ENCODE peak calls at places on chromosomes 7 and 10, in four cellular contexts. T is nephron progenitor cell, P is psoas muscle, W is ovary. K is an unnamed sample.

GRCh38 chr7:102445674-102446071 is 12.3 kb downstream of the ORAI2 start:
- DNase-seq in T (no peak), P (no peak), W (no peak), K (no peak)

GRCh38 chr10:82914655-82915136 is 1039.7 kb downstream of the NRG3 start:
- DNase-seq in T (no peak), P (no peak), W (no peak), K (no peak)

GRCh38 chr7:66957595-66958290 is 36.7 kb downstream of the TMEM248 start:
- DNase-seq in T (no peak), P (no peak), W (no peak), K (no peak)

GRCh38 chr7:98399462-98399861 is 1.4 kb downstream of the BAIAP2L1 start:
- DNase-seq in T (no peak), P (no peak), W (no peak), K (no peak)

GRCh38 chr7:73431041-73431835 is 2.3 kb upstream of the FZD9 start:
- DNase-seq in T (no peak), P (no peak), W (no peak), K (no peak)

GRCh38 chr10:62414359-62414758 is 40.2 kb downstream of the ZNF365 start:
- DNase-seq in T (no peak), P (no peak), W (no peak), K (no peak)

GRCh38 chr10:62594093-62594520 is 210.4 kb upstream of the ADO start:
- DNase-seq in T (peak), P (peak), W (peak), K (peak)

GRCh38 chr10:96673318-96674099 is 46.8 kb downstream of the PIK3AP1 start:
- DNase-seq in T (peak), P (no peak), W (peak), K (no peak)

GRCh38 chr7:99762680-99763327 is 21.2 kb downstream of the CYP3A4 start:
- DNase-seq in T (no peak), P (peak), W (peak), K (no peak)

GRCh38 chr10:34299105-34299611 is 515.9 kb downstream of the PARD3 start:
- DNase-seq in T (no peak), P (no peak), W (no peak), K (no peak)

GRCh38 chr10:103693070-103693811 is 162.1 kb downstream of the SH3PXD2A start:
- DNase-seq in T (peak), P (no peak), W (no peak), K (no peak)

GRCh38 chr7:65746398-65746669 is 126.5 kb upstream of the VKORC1L1 start:
- DNase-seq in T (no peak), P (no peak), W (no peak), K (no peak)

GRCh38 chr10:74231375-74231774 is 80.4 kb downstream of the ADK start:
- DNase-seq in T (no peak), P (no peak), W (no peak), K (no peak)

GRCh38 chr7:86190347-86190746 is 453.4 kb upstream of the GRM3 start:
- DNase-seq in T (no peak), P (no peak), W (no peak), K (no peak)

GRCh38 chr10:113094114-113094486 is 144.1 kb downstream of the TCF7L2 start:
- DNase-seq in T (no peak), P (no peak), W (no peak), K (no peak)

GRCh38 chr10:82643601-82644000 is 768.6 kb downstream of the NRG3 start:
- DNase-seq in T (no peak), P (no peak), W (no peak), K (no peak)

GRCh38 chr7:22333680-22334141 is 23.2 kb downstream of the RAPGEF5 start:
- DNase-seq in T (no peak), P (no peak), W (no peak), K (no peak)

GRCh38 chr7:113784317-113784716 is 134.5 kb downstream of the PPP1R3A start:
- DNase-seq in T (no peak), P (no peak), W (no peak), K (no peak)

GRCh38 chr10:132485391-132485790 is 52.2 kb upstream of the INPP5A start:
- DNase-seq in T (no peak), P (no peak), W (no peak), K (no peak)

GRCh38 chr7:113891828-113892227 is 27.0 kb downstream of the PPP1R3A start:
- DNase-seq in T (no peak), P (no peak), W (no peak), K (no peak)

GRCh38 chr10:19749185-19749729 is 67.0 kb upstream of the PLXDC2 start:
- DNase-seq in T (no peak), P (no peak), W (no peak), K (no peak)

GRCh38 chr10:31581741-31582323 is 262.8 kb downstream of the ZEB1 start:
- DNase-seq in T (no peak), P (no peak), W (no peak), K (no peak)

GRCh38 chr10:31582365-31583052 is 263.5 kb downstream of the ZEB1 start:
- DNase-seq in T (no peak), P (no peak), W (no peak), K (no peak)

GRCh38 chr10:31584789-31585406 is 265.9 kb downstream of the ZEB1 start:
- DNase-seq in T (no peak), P (no peak), W (no peak), K (no peak)

GRCh38 chr10:31583358-31583757 is 264.3 kb downstream of the ZEB1 start:
- DNase-seq in T (no peak), P (no peak), W (no peak), K (no peak)

DNA sequence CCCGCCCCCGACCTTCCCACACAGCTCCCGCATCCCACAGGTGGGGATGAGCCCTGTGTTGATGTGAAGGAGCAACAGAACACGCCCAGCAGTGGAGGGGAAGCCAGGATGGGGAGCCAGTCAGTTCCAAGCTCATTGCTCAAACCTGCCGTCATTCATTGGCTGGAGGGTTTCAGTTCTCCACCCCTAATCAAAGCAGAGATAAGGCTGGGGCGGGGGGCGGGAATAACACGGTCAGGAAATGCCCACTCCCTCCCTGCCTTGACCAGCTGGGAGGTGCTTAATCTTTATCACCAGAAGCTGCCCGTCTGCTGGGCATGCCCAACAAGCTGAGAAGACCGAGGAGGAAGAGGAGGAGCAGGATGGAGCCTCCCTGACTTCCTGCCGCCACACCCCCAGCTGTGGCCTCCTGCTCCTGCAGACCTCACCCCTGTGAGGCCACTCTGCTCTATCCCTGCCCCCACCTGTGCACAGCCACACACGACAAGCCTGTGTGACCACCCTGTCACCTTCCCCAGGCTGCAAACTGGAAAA is 265.1 kb downstream of the ZEB1 start:
- DNase-seq in T (no peak), P (no peak), W (no peak), K (no peak)
- TF ChIP-seq CTCF in T (no peak), P (no peak), W (no peak), K (no peak)

GRCh38 chr10:97736902-97737769 is at the start of gene ZFYVE27:
- DNase-seq in T (peak), P (peak), W (peak), K (peak)
- TF ChIP-seq CTCF in T (no peak), P (no peak), W (no peak), K (no peak)

GRCh38 chr10:65360497-65360896 is 1565.3 kb upstream of the LRRTM3 start:
- DNase-seq in T (no peak), P (no peak), W (no peak), K (no peak)

GRCh38 chr10:65355141-65355680 is 1570.6 kb upstream of the LRRTM3 start:
- DNase-seq in T (no peak), P (no peak), W (no peak), K (no peak)

DNA sequence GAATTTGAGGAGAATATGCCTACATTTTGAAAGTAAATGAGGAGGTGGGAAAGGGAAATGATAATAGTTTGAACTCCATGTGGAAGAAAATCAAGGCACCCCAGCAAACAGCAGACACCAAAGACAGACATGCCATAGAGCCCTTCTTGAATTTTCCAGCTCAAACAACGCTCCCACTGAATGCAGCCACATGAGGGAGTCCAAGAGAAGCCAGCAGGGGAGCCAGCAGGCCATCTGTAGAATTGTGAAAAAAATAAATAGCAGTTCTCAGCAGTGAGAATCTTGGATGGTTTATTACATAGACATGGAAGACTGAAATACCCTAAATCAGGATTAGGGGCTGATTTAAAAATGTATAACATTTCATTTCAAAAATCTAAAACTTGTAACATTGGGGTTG is 1567.3 kb upstream of the LRRTM3 start:
- DNase-seq in T (peak), P (no peak), W (no peak), K (no peak)
- TF ChIP-seq CTCF in T (peak), P (no peak), W (no peak), K (peak)

GRCh38 chr7:83077328-83077727 is 85.4 kb downstream of the PCLO start:
- DNase-seq in T (no peak), P (no peak), W (no peak), K (no peak)

DNA sequence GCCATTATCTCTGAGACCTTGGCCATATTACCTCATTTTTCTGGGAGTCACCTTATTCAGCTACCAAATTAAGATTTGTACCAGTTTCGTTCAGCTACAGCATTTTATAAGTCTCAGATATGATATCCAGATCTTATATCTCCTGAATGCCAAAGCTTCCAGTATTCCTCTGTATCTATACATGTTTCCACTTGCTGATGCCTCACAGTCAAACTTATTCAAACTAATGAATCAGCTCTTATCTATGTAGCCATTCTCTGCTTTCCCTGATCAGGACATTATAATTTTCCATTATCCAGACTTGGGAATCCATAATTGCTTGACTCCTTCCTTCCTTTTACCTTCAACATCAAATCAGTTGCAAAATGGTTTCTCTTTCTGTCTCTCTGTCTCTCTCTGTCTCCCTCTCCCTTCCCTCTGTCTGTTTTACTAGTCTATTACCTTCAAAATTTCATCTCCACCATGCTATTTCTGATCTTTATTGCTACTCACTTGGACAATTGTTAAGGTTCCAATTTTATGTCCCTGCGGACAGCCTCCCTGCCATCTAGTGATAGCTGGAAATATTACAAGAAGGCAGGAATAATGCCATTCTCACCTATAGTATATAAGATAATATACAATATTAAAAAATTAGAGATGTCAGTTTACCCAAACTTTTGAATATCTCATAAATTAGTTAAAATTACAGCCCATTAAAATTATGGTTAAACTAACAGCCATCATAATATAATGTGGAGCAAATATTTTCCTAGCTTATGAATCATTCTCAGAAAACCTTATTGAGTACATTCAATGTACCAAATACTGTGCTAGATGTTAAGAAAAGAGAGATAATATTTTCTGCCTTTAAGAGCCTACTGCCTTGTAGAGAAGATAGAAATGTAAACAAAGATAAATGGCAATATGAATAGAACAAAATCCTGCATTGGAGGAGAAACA is 89.8 kb downstream of the PCLO start:
- DNase-seq in T (no peak), P (no peak), W (no peak), K (no peak)
- TF ChIP-seq CTCF in T (no peak), P (no peak), W (no peak), K (peak)

DNA sequence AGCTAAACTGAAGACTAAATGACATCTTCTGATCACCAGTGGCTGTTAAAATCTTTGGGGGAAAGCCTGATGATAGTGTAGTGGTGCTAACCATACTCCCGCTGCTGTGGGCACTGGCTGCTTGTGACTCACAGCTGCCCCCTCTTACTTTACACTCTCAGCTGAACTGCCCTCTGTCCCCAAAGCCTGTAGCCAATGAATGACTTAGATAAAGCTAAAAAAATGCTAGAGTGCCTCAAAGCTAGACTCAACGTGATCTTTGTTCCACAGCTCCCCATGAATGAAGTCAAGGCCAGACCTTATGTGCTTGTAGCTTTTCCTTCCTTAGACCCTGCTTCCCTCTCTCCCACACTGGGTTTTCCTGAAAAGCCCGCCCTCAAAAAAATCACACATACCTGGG is 6.5 kb downstream of the ZC3HAV1L start:
- DNase-seq in T (no peak), P (no peak), W (no peak), K (no peak)
- TF ChIP-seq CTCF in T (no peak), P (no peak), W (no peak), K (no peak)

DNA sequence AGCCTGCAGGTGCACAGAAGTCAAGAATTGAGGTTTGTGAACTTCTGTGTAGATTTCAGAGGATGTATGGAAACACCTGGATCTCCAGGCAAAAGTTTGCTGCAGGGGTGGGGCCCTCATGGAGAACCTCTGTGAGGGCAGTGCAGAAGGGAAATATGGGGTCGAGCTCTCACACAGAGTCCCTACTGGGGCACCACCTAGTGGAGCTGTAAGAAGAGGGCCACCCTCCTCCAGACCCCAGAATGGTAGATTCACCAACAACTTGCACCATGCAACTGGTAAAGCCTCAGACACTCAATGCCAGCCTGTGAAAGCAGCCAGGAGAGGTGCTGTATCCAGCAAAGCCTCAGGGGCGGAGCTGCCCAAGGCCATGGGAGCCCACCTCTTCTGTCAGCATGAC is 205.8 kb downstream of the CCSER2 start:
- DNase-seq in T (no peak), P (no peak), W (no peak), K (no peak)
- TF ChIP-seq CTCF in T (no peak), P (no peak), W (no peak), K (no peak)

DNA sequence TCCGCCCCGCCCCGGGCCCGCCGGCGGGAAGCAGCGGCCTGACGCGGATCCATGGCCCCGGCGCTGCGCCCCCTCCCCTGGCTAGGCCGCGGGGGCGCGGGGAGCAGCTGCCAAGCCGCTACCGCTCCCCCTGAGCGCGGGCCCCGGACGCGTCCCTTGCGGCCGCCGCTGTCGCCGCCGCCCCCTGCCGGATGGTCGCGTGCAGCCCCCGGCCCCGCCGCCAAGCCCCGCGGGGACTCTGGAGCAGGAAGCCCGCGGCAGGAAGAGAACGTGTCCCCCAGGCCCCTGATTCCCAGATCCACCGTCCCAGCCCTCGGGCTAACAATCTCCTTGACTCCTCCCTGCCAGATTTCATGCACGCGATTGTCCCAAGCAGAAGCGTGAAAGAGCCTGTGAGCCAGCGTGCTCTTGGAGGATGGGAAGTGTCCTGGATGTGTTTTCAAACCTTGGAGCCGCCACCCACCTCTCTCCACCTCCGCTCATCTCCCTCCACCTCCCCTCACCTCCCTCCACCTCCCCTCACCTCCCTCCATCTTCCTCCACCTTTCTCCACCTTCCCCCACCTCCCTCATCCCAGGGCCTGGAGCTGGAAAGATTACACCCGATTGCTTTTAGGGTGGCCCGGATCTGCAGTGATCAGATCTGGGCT is 419 bp upstream of the PRTFDC1 start:
- DNase-seq in T (peak), P (peak), W (peak), K (peak)
- TF ChIP-seq CTCF in T (no peak), P (peak), W (no peak), K (peak)

DNA sequence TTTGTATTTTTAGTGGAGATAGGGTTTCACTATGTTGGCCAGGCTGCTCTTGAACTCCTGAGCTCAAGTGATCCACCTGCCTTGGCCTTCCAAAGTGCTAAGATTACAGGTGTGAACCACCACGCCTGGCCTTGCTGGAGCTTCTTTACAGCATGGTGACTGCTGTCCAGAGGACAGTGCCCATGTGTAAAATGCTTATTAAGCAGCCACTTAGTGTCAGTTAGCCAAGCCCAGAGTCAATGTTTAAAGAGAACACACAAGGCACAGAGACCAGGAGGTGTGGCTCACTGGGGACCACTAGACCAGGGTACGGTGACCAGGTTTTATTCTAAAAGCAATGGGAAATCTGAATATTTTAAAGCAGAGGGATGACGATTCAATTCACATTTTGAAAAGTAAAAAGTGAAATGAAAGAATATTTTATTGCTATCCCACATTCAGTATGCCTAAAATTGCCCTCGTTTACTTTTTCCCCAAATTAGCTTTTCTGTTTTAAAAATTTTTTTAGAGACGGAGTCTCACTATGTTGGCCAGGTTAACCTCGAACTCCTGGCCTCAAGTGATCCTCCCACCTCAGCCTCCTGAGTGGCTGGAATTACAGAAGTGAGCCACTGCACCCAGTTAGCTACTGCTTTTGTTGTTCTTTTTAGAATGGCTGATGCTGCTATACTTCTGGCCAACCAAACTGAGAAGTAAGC is 172.8 kb downstream of the NRP1 start:
- DNase-seq in T (no peak), P (no peak), W (no peak), K (no peak)
- TF ChIP-seq CTCF in T (no peak), P (no peak), W (no peak), K (no peak)

GRCh38 chr7:105403128-105403527 is 14.4 kb upstream of the SRPK2 start:
- DNase-seq in T (no peak), P (no peak), W (no peak), K (no peak)

GRCh38 chr7:105413887-105414437 is 25.2 kb upstream of the SRPK2 start:
- DNase-seq in T (no peak), P (no peak), W (no peak), K (no peak)

GRCh38 chr7:105408791-105409410 is 20.2 kb upstream of the SRPK2 start:
- DNase-seq in T (no peak), P (no peak), W (no peak), K (no peak)
- TF ChIP-seq CTCF in T (no peak), P (no peak), W (no peak), K (no peak)